ENCODE peak calls at places on chromosome 2, in seven cellular contexts. One of them, this sample, is unnamed.

GRCh38 chr2:99458529-99458928 is 31.3 kb downstream of the REV1 start:
- DNase-seq in RWPE1: no peak
- DNase-seq in posterior vena cava: no peak
- DNase-seq in activated naive CD8-positive, alpha-beta T cell treated with anti-CD3 and anti-CD28 coated beads, Interleukin-2, amount 50 U/mL, for 24 hours: no peak
- DNase-seq in MCF 10A: no peak
- DNase-seq in effector CD4-positive, alpha-beta T cell: no peak
- DNase-seq in stimulated activated CD8-positive, alpha-beta memory T cell treated with anti-CD3 and anti-CD28 coated beads, Interleukin-4, amount 100 ng/mL, for 24 hours: no peak
- DNase-seq in this sample: no peak

GRCh38 chr2:190637903-190638618 is 10.8 kb upstream of the NAB1 start:
- DNase-seq in RWPE1: no peak
- DNase-seq in posterior vena cava: no peak
- DNase-seq in activated naive CD8-positive, alpha-beta T cell treated with anti-CD3 and anti-CD28 coated beads, Interleukin-2, amount 50 U/mL, for 24 hours: no peak
- DNase-seq in MCF 10A: peak
- DNase-seq in effector CD4-positive, alpha-beta T cell: no peak
- DNase-seq in stimulated activated CD8-positive, alpha-beta memory T cell treated with anti-CD3 and anti-CD28 coated beads, Interleukin-4, amount 100 ng/mL, for 24 hours: no peak
- DNase-seq in this sample: peak

GRCh38 chr2:30373881-30374302 is 73.2 kb upstream of the LCLAT1 start:
- DNase-seq in RWPE1: peak
- DNase-seq in posterior vena cava: no peak
- DNase-seq in activated naive CD8-positive, alpha-beta T cell treated with anti-CD3 and anti-CD28 coated beads, Interleukin-2, amount 50 U/mL, for 24 hours: no peak
- DNase-seq in MCF 10A: no peak
- DNase-seq in effector CD4-positive, alpha-beta T cell: no peak
- DNase-seq in stimulated activated CD8-positive, alpha-beta memory T cell treated with anti-CD3 and anti-CD28 coated beads, Interleukin-4, amount 100 ng/mL, for 24 hours: no peak
- DNase-seq in this sample: no peak

GRCh38 chr2:151845481-151845880 is 17.3 kb upstream of the ARL5A start:
- DNase-seq in RWPE1: no peak
- DNase-seq in posterior vena cava: no peak
- DNase-seq in activated naive CD8-positive, alpha-beta T cell treated with anti-CD3 and anti-CD28 coated beads, Interleukin-2, amount 50 U/mL, for 24 hours: no peak
- DNase-seq in MCF 10A: no peak
- DNase-seq in effector CD4-positive, alpha-beta T cell: no peak
- DNase-seq in stimulated activated CD8-positive, alpha-beta memory T cell treated with anti-CD3 and anti-CD28 coated beads, Interleukin-4, amount 100 ng/mL, for 24 hours: no peak
- DNase-seq in this sample: no peak

GRCh38 chr2:136404925-136405324 is 287.0 kb upstream of the CXCR4 start:
- DNase-seq in RWPE1: no peak
- DNase-seq in posterior vena cava: no peak
- DNase-seq in activated naive CD8-positive, alpha-beta T cell treated with anti-CD3 and anti-CD28 coated beads, Interleukin-2, amount 50 U/mL, for 24 hours: no peak
- DNase-seq in MCF 10A: no peak
- DNase-seq in effector CD4-positive, alpha-beta T cell: no peak
- DNase-seq in stimulated activated CD8-positive, alpha-beta memory T cell treated with anti-CD3 and anti-CD28 coated beads, Interleukin-4, amount 100 ng/mL, for 24 hours: no peak
- DNase-seq in this sample: no peak

GRCh38 chr2:102256281-102256680 is 55.1 kb upstream of the IL1RL1 start:
- DNase-seq in RWPE1: no peak
- DNase-seq in posterior vena cava: no peak
- DNase-seq in activated naive CD8-positive, alpha-beta T cell treated with anti-CD3 and anti-CD28 coated beads, Interleukin-2, amount 50 U/mL, for 24 hours: no peak
- DNase-seq in MCF 10A: no peak
- DNase-seq in effector CD4-positive, alpha-beta T cell: no peak
- DNase-seq in stimulated activated CD8-positive, alpha-beta memory T cell treated with anti-CD3 and anti-CD28 coated beads, Interleukin-4, amount 100 ng/mL, for 24 hours: no peak
- DNase-seq in this sample: no peak

GRCh38 chr2:63652063-63652985 is 63.6 kb downstream of the MDH1 start:
- DNase-seq in RWPE1: no peak
- DNase-seq in posterior vena cava: no peak
- DNase-seq in activated naive CD8-positive, alpha-beta T cell treated with anti-CD3 and anti-CD28 coated beads, Interleukin-2, amount 50 U/mL, for 24 hours: no peak
- DNase-seq in MCF 10A: no peak
- DNase-seq in effector CD4-positive, alpha-beta T cell: no peak
- DNase-seq in stimulated activated CD8-positive, alpha-beta memory T cell treated with anti-CD3 and anti-CD28 coated beads, Interleukin-4, amount 100 ng/mL, for 24 hours: no peak
- DNase-seq in this sample: no peak

GRCh38 chr2:190327995-190328394 is 8.4 kb upstream of the HIBCH start:
- DNase-seq in RWPE1: no peak
- DNase-seq in posterior vena cava: no peak
- DNase-seq in activated naive CD8-positive, alpha-beta T cell treated with anti-CD3 and anti-CD28 coated beads, Interleukin-2, amount 50 U/mL, for 24 hours: no peak
- DNase-seq in MCF 10A: no peak
- DNase-seq in effector CD4-positive, alpha-beta T cell: no peak
- DNase-seq in stimulated activated CD8-positive, alpha-beta memory T cell treated with anti-CD3 and anti-CD28 coated beads, Interleukin-4, amount 100 ng/mL, for 24 hours: no peak
- DNase-seq in this sample: no peak

GRCh38 chr2:238147791-238148190 is 9.3 kb downstream of the KLHL30 start:
- DNase-seq in RWPE1: no peak
- DNase-seq in posterior vena cava: no peak
- DNase-seq in activated naive CD8-positive, alpha-beta T cell treated with anti-CD3 and anti-CD28 coated beads, Interleukin-2, amount 50 U/mL, for 24 hours: no peak
- DNase-seq in MCF 10A: no peak
- DNase-seq in effector CD4-positive, alpha-beta T cell: no peak
- DNase-seq in stimulated activated CD8-positive, alpha-beta memory T cell treated with anti-CD3 and anti-CD28 coated beads, Interleukin-4, amount 100 ng/mL, for 24 hours: no peak
- DNase-seq in this sample: no peak

This sample was measured in sciatic nerve.